ENCODE peak calls at places on chromosomes 3 and 15, in five cellular contexts. T, A, Q, N and S are unnamed samples.

GRCh38 chr15:88525418-88525817 is 21.1 kb downstream of the DET1 start:
- DNase-seq in Q (no peak), T (no peak), A (no peak), N (no peak), S (no peak)

GRCh38 chr3:65919841-65920240 is 118.9 kb downstream of the MAGI1 start:
- DNase-seq in T (no peak), Q (no peak), A (no peak), N (no peak), S (no peak)

GRCh38 chr15:90675464-90675863 is 41.7 kb upstream of the BLM start:
- DNase-seq in Q (no peak), A (no peak), N (no peak), T (no peak), S (no peak)

GRCh38 chr3:144275005-144275404 is 303.4 kb downstream of the DIPK2A start:
- DNase-seq in A (no peak), N (no peak), Q (no peak), T (no peak), S (no peak)

GRCh38 chr3:120894285-120894684 is 13.7 kb upstream of the STXBP5L start:
- DNase-seq in T (no peak), A (no peak), Q (no peak), N (no peak), S (no peak)

GRCh38 chr3:138781012-138781470 is 53.7 kb downstream of the PIK3CB start:
- DNase-seq in T (peak; percentile 24), A (no peak), N (peak; percentile 16), Q (no peak), S (peak; percentile 57)

GRCh38 chr3:150267288-150267687 is 140.8 kb upstream of the TSC22D2 start:
- DNase-seq in A (no peak), T (no peak), Q (no peak), N (no peak), S (no peak)

GRCh38 chr3:165464736-165465135 is 268.6 kb upstream of the SLITRK3 start:
- DNase-seq in T (peak; percentile 34), A (no peak), Q (peak; percentile 22), N (no peak), S (no peak)

GRCh38 chr3:167228135-167228534 is 152.0 kb downstream of the ZBBX start:
- DNase-seq in N (no peak), A (no peak), Q (no peak), T (peak; percentile 38), S (no peak)

GRCh38 chr15:67818464-67818863 is 6.8 kb upstream of the SKOR1 start:
- DNase-seq in T (no peak), A (no peak), Q (no peak), N (no peak), S (no peak)

GRCh38 chr3:175346573-175347356 is 487.6 kb downstream of the NAALADL2 start:
- DNase-seq in N (no peak), T (peak; percentile 97), A (peak; percentile 15), Q (no peak), S (no peak)

GRCh38 chr3:11204697-11205397 is 50.6 kb downstream of the HRH1 start:
- DNase-seq in Q (no peak), A (no peak), N (no peak), T (peak; percentile 43), S (no peak)

GRCh38 chr3:185424435-185424834 is 61.5 kb downstream of the MAP3K13 start:
- DNase-seq in N (no peak), A (no peak), T (no peak), Q (no peak), S (no peak)

GRCh38 chr15:49877871-49878511 is 241.0 kb downstream of the ATP8B4 start:
- DNase-seq in N (no peak), A (no peak), Q (no peak), T (peak; percentile 92), S (no peak)

GRCh38 chr3:177141899-177142651 is 55.2 kb downstream of the TBL1XR1 start:
- DNase-seq in A (no peak), Q (no peak), N (no peak), T (no peak), S (no peak)

GRCh38 chr3:187802928-187803259 is 57.6 kb upstream of the BCL6 start:
- DNase-seq in N (peak; percentile 49), Q (no peak), A (no peak), T (no peak), S (peak; percentile 1)

GRCh38 chr3:9778102-9778501 is 8.4 kb upstream of the CAMK1 start:
- DNase-seq in N (peak; percentile 27), T (peak; percentile 67), Q (no peak), A (no peak), S (no peak)